ENCODE peak calls at places on chromosomes 16 and 17, in ten cellular contexts. One of them, this sample, is unnamed.

GRCh38 chr17:63222655-63223054 is 223.5 kb downstream of the CYB561 start:
- DNase-seq in NCI-H2081: no peak
- DNase-seq in NCI-H1092: no peak
- DNase-seq in NCI-H1048: no peak
- DNase-seq in stomach: no peak
- DNase-seq in HTR-8/SVneo: no peak
- DNase-seq in SW 1271: no peak
- DNase-seq in GM20000: no peak
- DNase-seq in T-helper 17 cell: no peak
- DNase-seq in NCI-H1930: no peak
- DNase-seq in this sample: peak; percentile 6

GRCh38 chr16:72637306-72637705 is 410.6 kb downstream of the ZFHX3 start:
- DNase-seq in NCI-H2081: no peak
- DNase-seq in NCI-H1092: no peak
- DNase-seq in NCI-H1048: no peak
- DNase-seq in stomach: no peak
- DNase-seq in HTR-8/SVneo: peak; percentile 54
- DNase-seq in SW 1271: peak; percentile 27
- DNase-seq in GM20000: no peak
- DNase-seq in T-helper 17 cell: no peak
- DNase-seq in NCI-H1930: no peak
- DNase-seq in this sample: peak; percentile 79

GRCh38 chr17:36807496-36808180 is 129.6 kb upstream of the LHX1 start:
- DNase-seq in NCI-H2081: no peak
- DNase-seq in NCI-H1092: no peak
- DNase-seq in NCI-H1048: no peak
- DNase-seq in stomach: no peak
- DNase-seq in HTR-8/SVneo: no peak
- DNase-seq in SW 1271: no peak
- DNase-seq in GM20000: no peak
- DNase-seq in T-helper 17 cell: no peak
- DNase-seq in NCI-H1930: no peak
- DNase-seq in this sample: no peak

GRCh38 chr16:85402910-85403692 is 210.0 kb upstream of the GSE1 start:
- DNase-seq in NCI-H2081: no peak
- DNase-seq in NCI-H1092: no peak
- DNase-seq in NCI-H1048: no peak
- DNase-seq in stomach: no peak
- DNase-seq in HTR-8/SVneo: no peak
- DNase-seq in SW 1271: no peak
- DNase-seq in GM20000: no peak
- DNase-seq in T-helper 17 cell: peak; percentile 1
- DNase-seq in NCI-H1930: no peak
- DNase-seq in this sample: no peak

GRCh38 chr17:77499699-77500435 is 359.1 kb downstream of the SEC14L1 start:
- DNase-seq in NCI-H2081: no peak
- DNase-seq in NCI-H1092: no peak
- DNase-seq in NCI-H1048: no peak
- DNase-seq in stomach: no peak
- DNase-seq in HTR-8/SVneo: no peak
- DNase-seq in SW 1271: no peak
- DNase-seq in GM20000: no peak
- DNase-seq in T-helper 17 cell: no peak
- DNase-seq in NCI-H1930: no peak
- DNase-seq in this sample: no peak

GRCh38 chr17:68057531-68057952 is 22.0 kb downstream of the KPNA2 start:
- DNase-seq in NCI-H2081: peak; percentile 22
- DNase-seq in NCI-H1092: no peak
- DNase-seq in NCI-H1048: no peak
- DNase-seq in stomach: peak; percentile 31
- DNase-seq in HTR-8/SVneo: no peak
- DNase-seq in SW 1271: no peak
- DNase-seq in GM20000: no peak
- DNase-seq in T-helper 17 cell: no peak
- DNase-seq in NCI-H1930: no peak
- DNase-seq in this sample: peak; percentile 19

GRCh38 chr17:81547614-81547982 is 4.6 kb downstream of the FAAP100 start:
- DNase-seq in NCI-H2081: no peak
- DNase-seq in NCI-H1092: no peak
- DNase-seq in NCI-H1048: no peak
- DNase-seq in stomach: no peak
- DNase-seq in HTR-8/SVneo: no peak
- DNase-seq in SW 1271: no peak
- DNase-seq in GM20000: no peak
- DNase-seq in T-helper 17 cell: no peak
- DNase-seq in NCI-H1930: no peak
- DNase-seq in this sample: no peak

GRCh38 chr17:82121246-82121645 is 23.2 kb upstream of the FASN start:
- DNase-seq in NCI-H2081: no peak
- DNase-seq in NCI-H1092: no peak
- DNase-seq in NCI-H1048: no peak
- DNase-seq in stomach: no peak
- DNase-seq in HTR-8/SVneo: no peak
- DNase-seq in SW 1271: no peak
- DNase-seq in GM20000: no peak
- DNase-seq in T-helper 17 cell: no peak
- DNase-seq in NCI-H1930: no peak
- DNase-seq in this sample: no peak

GRCh38 chr16:70709457-70709856 is 23.6 kb upstream of the MTSS2 start:
- DNase-seq in NCI-H2081: no peak
- DNase-seq in NCI-H1092: no peak
- DNase-seq in NCI-H1048: no peak
- DNase-seq in stomach: no peak
- DNase-seq in HTR-8/SVneo: no peak
- DNase-seq in SW 1271: no peak
- DNase-seq in GM20000: no peak
- DNase-seq in T-helper 17 cell: no peak
- DNase-seq in NCI-H1930: no peak
- DNase-seq in this sample: no peak

GRCh38 chr16:3009568-3010390 is 2.9 kb upstream of the CLDN9 start:
- DNase-seq in NCI-H2081: no peak
- DNase-seq in NCI-H1092: no peak
- DNase-seq in NCI-H1048: no peak
- DNase-seq in stomach: peak; percentile 80
- DNase-seq in HTR-8/SVneo: peak; percentile 43
- DNase-seq in SW 1271: no peak
- DNase-seq in GM20000: no peak
- DNase-seq in T-helper 17 cell: no peak
- DNase-seq in NCI-H1930: no peak
- DNase-seq in this sample: peak; percentile 67

GRCh38 chr17:82105417-82105881 is 7.4 kb upstream of the FASN start:
- DNase-seq in NCI-H2081: no peak
- DNase-seq in NCI-H1092: no peak
- DNase-seq in NCI-H1048: no peak
- DNase-seq in stomach: no peak
- DNase-seq in HTR-8/SVneo: no peak
- DNase-seq in SW 1271: no peak
- DNase-seq in GM20000: no peak
- DNase-seq in T-helper 17 cell: no peak
- DNase-seq in NCI-H1930: no peak
- DNase-seq in this sample: no peak

GRCh38 chr17:83083368-83084201 is 4.2 kb downstream of the METRNL start:
- DNase-seq in NCI-H2081: no peak
- DNase-seq in NCI-H1092: no peak
- DNase-seq in NCI-H1048: no peak
- DNase-seq in stomach: no peak
- DNase-seq in HTR-8/SVneo: peak; percentile 89
- DNase-seq in SW 1271: peak; percentile 58
- DNase-seq in GM20000: no peak
- DNase-seq in T-helper 17 cell: peak; percentile 20
- DNase-seq in NCI-H1930: no peak
- DNase-seq in this sample: peak; percentile 85

GRCh38 chr16:59848314-59848713 is 1114.2 kb upstream of the GOT2 start:
- DNase-seq in NCI-H2081: no peak
- DNase-seq in NCI-H1092: no peak
- DNase-seq in NCI-H1048: no peak
- DNase-seq in stomach: no peak
- DNase-seq in HTR-8/SVneo: no peak
- DNase-seq in SW 1271: no peak
- DNase-seq in GM20000: no peak
- DNase-seq in T-helper 17 cell: no peak
- DNase-seq in NCI-H1930: no peak
- DNase-seq in this sample: no peak

GRCh38 chr16:5323284-5323683 is 225.7 kb upstream of the EEF2KMT start:
- DNase-seq in NCI-H2081: no peak
- DNase-seq in NCI-H1092: no peak
- DNase-seq in NCI-H1048: no peak
- DNase-seq in stomach: no peak
- DNase-seq in HTR-8/SVneo: no peak
- DNase-seq in SW 1271: no peak
- DNase-seq in GM20000: no peak
- DNase-seq in T-helper 17 cell: no peak
- DNase-seq in NCI-H1930: no peak
- DNase-seq in this sample: peak; percentile 4

GRCh38 chr16:10123141-10123540 is 59.1 kb downstream of the GRIN2A start:
- DNase-seq in NCI-H2081: no peak
- DNase-seq in NCI-H1092: no peak
- DNase-seq in NCI-H1048: no peak
- DNase-seq in stomach: no peak
- DNase-seq in HTR-8/SVneo: no peak
- DNase-seq in SW 1271: no peak
- DNase-seq in GM20000: no peak
- DNase-seq in T-helper 17 cell: no peak
- DNase-seq in NCI-H1930: no peak
- DNase-seq in this sample: no peak

GRCh38 chr17:50188521-50189395 is 12.7 kb downstream of the COL1A1 start:
- DNase-seq in NCI-H2081: no peak
- DNase-seq in NCI-H1092: no peak
- DNase-seq in NCI-H1048: no peak
- DNase-seq in stomach: no peak
- DNase-seq in HTR-8/SVneo: no peak
- DNase-seq in SW 1271: no peak
- DNase-seq in GM20000: no peak
- DNase-seq in T-helper 17 cell: no peak
- DNase-seq in NCI-H1930: no peak
- DNase-seq in this sample: no peak

This sample was measured in kidney tubule cell.